ENCODE peak calls at places on chromosomes 2 and 18, in six cellular contexts. G, E, B, M, Y and P are unnamed samples.

GRCh38 chr18:26574958-26575864 is 26.9 kb upstream of the KCTD1 start:
- DNase-seq in B (peak; percentile 8), G (no peak), E (peak; percentile 74), M (peak; percentile 38), Y (peak; percentile 55), P (peak; percentile 57)

GRCh38 chr18:6885992-6886823 is 156.7 kb downstream of the ARHGAP28 start:
- DNase-seq in M (no peak), B (peak; percentile 56), G (no peak), Y (peak; percentile 70), E (peak; percentile 40), P (no peak)

GRCh38 chr2:28395334-28396061 is 2.8 kb downstream of the FOSL2 start:
- DNase-seq in M (no peak), E (peak; percentile 68), Y (peak; percentile 69), G (no peak), B (no peak), P (no peak)

GRCh38 chr2:199309973-199310372 is 147.8 kb downstream of the SATB2 start:
- DNase-seq in E (no peak), G (no peak), Y (no peak), M (no peak), B (no peak), P (no peak)

GRCh38 chr2:107992069-107992468 is 5.7 kb downstream of the SLC5A7 start:
- DNase-seq in B (no peak), E (peak; percentile 55), M (no peak), Y (peak; percentile 6), G (no peak), P (no peak)

GRCh38 chr2:208033701-208034502 is 8.6 kb upstream of the PLEKHM3 start:
- DNase-seq in M (no peak), G (no peak), Y (peak; percentile 54), E (peak; percentile 86), B (no peak), P (peak; percentile 60)

GRCh38 chr2:103660947-103661346 is 899.1 kb downstream of the TMEM182 start:
- DNase-seq in Y (no peak), M (no peak), B (no peak), E (no peak), G (no peak), P (no peak)

GRCh38 chr2:11796190-11797171 is 50.0 kb downstream of the LPIN1 start:
- DNase-seq in Y (no peak), G (no peak), M (no peak), E (no peak), B (no peak), P (no peak)

GRCh38 chr2:126945118-126945517 is 46.4 kb downstream of the TEX51 start:
- DNase-seq in M (no peak), G (no peak), E (no peak), Y (no peak), B (no peak), P (no peak)

GRCh38 chr2:125371867-125372266 is 1284.1 kb upstream of the GYPC start:
- DNase-seq in G (no peak), Y (no peak), E (no peak), B (no peak), M (no peak), P (no peak)

GRCh38 chr2:188285774-188286173 is 5.9 kb upstream of the GULP1 start:
- DNase-seq in Y (no peak), M (no peak), B (no peak), E (no peak), G (no peak), P (no peak)

GRCh38 chr2:16707014-16707413 is 41.4 kb upstream of the CYRIA start:
- DNase-seq in Y (no peak), M (no peak), B (no peak), G (no peak), E (no peak), P (no peak)

GRCh38 chr2:68889500-68889899 is 18.3 kb upstream of the BMP10 start:
- DNase-seq in B (no peak), G (no peak), E (no peak), Y (peak; percentile 10), M (peak; percentile 44), P (no peak)